ENCODE peak calls at places on chromosomes 1 and 21, in nine cellular contexts. R, Y, M, G, F, A, E, U and V are unnamed samples.

GRCh38 chr1:25991937-25992688 is 5.8 kb downstream of the PAFAH2 start:
- DNase-seq in E (no peak), G (no peak), F (no peak), R (no peak), U (no peak), M (no peak), Y (no peak), A (no peak), V (no peak)

GRCh38 chr1:180309338-180309737 is 79.3 kb downstream of the LHX4 start:
- DNase-seq in E (no peak), M (no peak), A (no peak), R (peak; percentile 50), G (no peak), U (no peak), Y (no peak), F (peak; percentile 8), V (no peak)

GRCh38 chr1:92080128-92080985 is at the start of gene BTBD8:
- DNase-seq in M (peak; percentile 84), F (peak; percentile 72), E (peak; percentile 78), A (peak; percentile 71), G (peak; percentile 92), Y (peak; percentile 87), R (peak; percentile 75), U (peak; percentile 68), V (peak; percentile 68)

GRCh38 chr1:91924146-91924545 is 25.1 kb upstream of the BRDT start:
- DNase-seq in G (no peak), M (no peak), F (no peak), R (peak; percentile 55), A (no peak), E (peak; percentile 37), Y (no peak), U (no peak), V (no peak)

GRCh38 chr1:17276568-17276967 is 27.7 kb downstream of the PADI3 start:
- DNase-seq in M (no peak), E (no peak), A (no peak), F (peak; percentile 62), Y (no peak), U (no peak), R (peak; percentile 94), G (no peak), V (peak; percentile 79)

GRCh38 chr1:199089393-199090122 is 450.7 kb downstream of the PTPRC start:
- DNase-seq in U (no peak), Y (no peak), E (no peak), R (no peak), G (no peak), F (no peak), M (no peak), A (peak; percentile 18), V (no peak)

GRCh38 chr21:19197950-19198349 is 794.4 kb upstream of the TMPRSS15 start:
- DNase-seq in M (no peak), G (no peak), U (no peak), F (no peak), E (no peak), A (no peak), R (no peak), Y (no peak), V (no peak)

GRCh38 chr1:90729484-90730246 is 12.6 kb upstream of the BARHL2 start:
- DNase-seq in M (peak; percentile 67), G (peak; percentile 94), F (no peak), R (no peak), E (no peak), A (peak; percentile 65), U (no peak), Y (peak; percentile 70), V (no peak)

GRCh38 chr1:153390938-153391710 is at the start of gene S100A8:
- DNase-seq in M (peak; percentile 38), R (peak; percentile 82), E (no peak), A (no peak), G (no peak), F (no peak), Y (no peak), U (no peak), V (peak; percentile 64)

GRCh38 chr1:213268221-213268620 is 217.2 kb downstream of the RPS6KC1 start:
- DNase-seq in F (no peak), E (no peak), U (no peak), R (peak; percentile 55), G (no peak), Y (no peak), M (no peak), A (no peak), V (no peak)

GRCh38 chr1:56516539-56517252 is 62.7 kb downstream of the PLPP3 start:
- DNase-seq in G (no peak), F (peak; percentile 60), Y (no peak), U (no peak), A (peak; percentile 47), E (peak; percentile 50), M (no peak), R (peak; percentile 89), V (peak; percentile 74)

GRCh38 chr1:109556563-109556962 is 8.1 kb downstream of the GNAI3 start:
- DNase-seq in M (no peak), U (no peak), A (no peak), F (no peak), R (no peak), G (no peak), E (no peak), Y (no peak), V (no peak)

GRCh38 chr1:65836686-65837085 is 44.0 kb downstream of the PDE4B start:
- DNase-seq in Y (no peak), G (no peak), U (no peak), F (no peak), R (no peak), M (no peak), E (no peak), A (no peak), V (no peak)

GRCh38 chr1:32215629-32216505 is 6.3 kb downstream of the TMEM234 start:
- DNase-seq in Y (peak; percentile 67), M (peak; percentile 80), G (peak; percentile 83), U (peak; percentile 33), R (peak; percentile 81), E (peak; percentile 60), A (peak; percentile 68), F (peak; percentile 74), V (peak; percentile 72)

GRCh38 chr1:90458023-90458422 is 259.1 kb downstream of the BARHL2 start:
- DNase-seq in M (no peak), A (no peak), U (no peak), Y (no peak), E (no peak), G (peak; percentile 24), R (no peak), F (no peak), V (no peak)

GRCh38 chr1:101409102-101409501 is 172.3 kb downstream of the S1PR1 start:
- DNase-seq in F (no peak), A (no peak), G (no peak), E (peak; percentile 7), Y (no peak), U (no peak), R (no peak), M (no peak), V (no peak)

GRCh38 chr1:201990427-201990826 is 8.0 kb downstream of the RNPEP start:
- DNase-seq in U (no peak), R (no peak), M (no peak), A (no peak), E (peak; percentile 19), F (no peak), Y (no peak), G (no peak), V (no peak)

GRCh38 chr21:37073417-37074194 is 552 bp downstream of the TTC3 start:
- DNase-seq in A (peak; percentile 49), E (peak; percentile 52), U (peak; percentile 26), F (peak; percentile 20), R (peak; percentile 33), M (peak; percentile 28), Y (peak; percentile 82), G (peak; percentile 46), V (peak; percentile 64)

GRCh38 chr1:85427358-85427757 is 37.6 kb downstream of the DDAH1 start:
- DNase-seq in F (no peak), U (no peak), R (no peak), E (no peak), G (no peak), M (no peak), Y (no peak), A (no peak), V (no peak)

GRCh38 chr1:117632269-117633067 is 26.6 kb downstream of the TENT5C start:
- DNase-seq in G (no peak), M (no peak), U (no peak), E (no peak), A (no peak), Y (peak; percentile 33), R (peak; percentile 78), F (no peak), V (peak; percentile 82)

GRCh38 chr21:44931137-44931500 is 8.7 kb upstream of the SLX9 start:
- DNase-seq in M (no peak), G (no peak), F (no peak), A (peak; percentile 80), R (peak; percentile 77), E (no peak), U (no peak), Y (no peak), V (no peak)

GRCh38 chr1:18009061-18009728 is 98.4 kb upstream of the IGSF21 start:
- DNase-seq in U (no peak), E (no peak), A (no peak), R (no peak), Y (no peak), F (no peak), M (no peak), G (no peak), V (no peak)